ENCODE peak calls at places on chromosomes 5 and 9, in four cellular contexts. One of them, this sample, is unnamed.

GRCh38 chr9:129665008-129665771 is at the start of gene PRRX2:
- DNase-seq in tibial artery: peak
- DNase-seq in fibroblast of pulmonary artery: no peak
- DNase-seq in cardiac fibroblast: no peak
- DNase-seq in this sample: no peak

GRCh38 chr5:115573133-115573532 is 28.6 kb upstream of the FEM1C start:
- DNase-seq in cardiac fibroblast: peak
- DNase-seq in fibroblast of pulmonary artery: peak
- DNase-seq in tibial artery: no peak
- DNase-seq in this sample: no peak

GRCh38 chr5:43428034-43428712 is 16.0 kb upstream of the CCL28 start:
- DNase-seq in cardiac fibroblast: peak
- DNase-seq in tibial artery: no peak
- DNase-seq in fibroblast of pulmonary artery: peak
- DNase-seq in this sample: no peak

GRCh38 chr5:134555223-134555790 is 29.8 kb downstream of the JADE2 start:
- DNase-seq in tibial artery: no peak
- DNase-seq in cardiac fibroblast: no peak
- DNase-seq in fibroblast of pulmonary artery: no peak
- DNase-seq in this sample: no peak

GRCh38 chr5:168779333-168779732 is 200.2 kb upstream of the PANK3 start:
- DNase-seq in fibroblast of pulmonary artery: no peak
- DNase-seq in tibial artery: no peak
- DNase-seq in cardiac fibroblast: no peak
- DNase-seq in this sample: no peak

GRCh38 chr5:77224672-77225355 is 14.3 kb downstream of the PDE8B start:
- DNase-seq in fibroblast of pulmonary artery: peak
- DNase-seq in tibial artery: no peak
- DNase-seq in cardiac fibroblast: peak
- DNase-seq in this sample: no peak

GRCh38 chr5:112097768-112098167 is 321.3 kb downstream of the EPB41L4A start:
- DNase-seq in fibroblast of pulmonary artery: peak
- DNase-seq in tibial artery: no peak
- DNase-seq in cardiac fibroblast: peak
- DNase-seq in this sample: no peak

GRCh38 chr5:15797116-15797515 is 297.1 kb downstream of the FBXL7 start:
- DNase-seq in fibroblast of pulmonary artery: no peak
- DNase-seq in cardiac fibroblast: no peak
- DNase-seq in tibial artery: no peak
- DNase-seq in this sample: no peak

GRCh38 chr9:94110821-94111252 is 26.6 kb downstream of the PTPDC1 start:
- DNase-seq in cardiac fibroblast: peak
- DNase-seq in fibroblast of pulmonary artery: peak
- DNase-seq in tibial artery: no peak
- DNase-seq in this sample: no peak

GRCh38 chr5:7754997-7755596 is 95.8 kb downstream of the CFAP90 start:
- DNase-seq in tibial artery: no peak
- DNase-seq in cardiac fibroblast: peak
- DNase-seq in fibroblast of pulmonary artery: peak
- DNase-seq in this sample: no peak

DNA sequence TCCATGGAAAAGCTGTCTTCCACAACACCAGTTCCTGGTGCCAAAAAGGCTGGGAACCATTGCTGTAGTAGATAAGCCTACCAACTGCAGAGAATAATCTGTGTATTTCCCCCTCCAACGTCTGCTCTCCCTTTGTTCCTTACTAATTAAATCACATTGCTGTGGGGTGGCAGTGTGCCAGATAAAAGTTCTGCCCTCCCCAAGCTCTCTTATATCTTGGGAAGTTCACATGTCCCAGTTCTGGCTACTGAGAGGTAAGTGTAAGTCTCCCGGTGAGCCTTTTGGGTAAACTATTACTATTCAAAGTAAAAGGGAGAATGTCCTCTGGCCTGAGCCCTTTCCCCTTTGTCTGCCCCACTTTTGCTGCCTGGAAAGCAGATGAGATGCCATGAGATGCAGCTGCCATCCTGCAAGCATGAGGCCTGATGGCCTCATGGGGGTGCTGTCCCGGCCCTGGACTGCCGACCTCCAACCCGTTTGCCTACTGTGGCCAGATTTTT is 14.7 kb downstream of the ENC1 start:
- DNase-seq in cardiac fibroblast: peak
- DNase-seq in fibroblast of pulmonary artery: peak
- DNase-seq in tibial artery: no peak
- DNase-seq in this sample: no peak
- TF ChIP-seq CTCF in cardiac fibroblast: peak
- TF ChIP-seq CTCF in fibroblast of pulmonary artery: peak
- TF ChIP-seq CTCF in tibial artery: no peak
- TF ChIP-seq CTCF in this sample: no peak

GRCh38 chr9:82673201-82673600 is 389.7 kb downstream of the RASEF start:
- DNase-seq in cardiac fibroblast: no peak
- DNase-seq in fibroblast of pulmonary artery: no peak
- DNase-seq in tibial artery: no peak
- DNase-seq in this sample: no peak

GRCh38 chr9:82673904-82674303 is 389.0 kb downstream of the RASEF start:
- DNase-seq in fibroblast of pulmonary artery: no peak
- DNase-seq in tibial artery: no peak
- DNase-seq in cardiac fibroblast: no peak
- DNase-seq in this sample: no peak

GRCh38 chr9:82675605-82676004 is 387.3 kb downstream of the RASEF start:
- DNase-seq in tibial artery: no peak
- DNase-seq in fibroblast of pulmonary artery: no peak
- DNase-seq in cardiac fibroblast: no peak
- DNase-seq in this sample: no peak

GRCh38 chr9:82677086-82677485 is 385.9 kb downstream of the RASEF start:
- DNase-seq in fibroblast of pulmonary artery: no peak
- DNase-seq in cardiac fibroblast: no peak
- DNase-seq in tibial artery: no peak
- DNase-seq in this sample: no peak

GRCh38 chr9:82675102-82675501 is 387.8 kb downstream of the RASEF start:
- DNase-seq in cardiac fibroblast: no peak
- DNase-seq in tibial artery: no peak
- DNase-seq in fibroblast of pulmonary artery: no peak
- DNase-seq in this sample: no peak
- TF ChIP-seq CTCF in cardiac fibroblast: no peak
- TF ChIP-seq CTCF in tibial artery: no peak
- TF ChIP-seq CTCF in fibroblast of pulmonary artery: no peak
- TF ChIP-seq CTCF in this sample: no peak

GRCh38 chr5:136039202-136039601 is 10.4 kb downstream of the TGFBI start:
- DNase-seq in cardiac fibroblast: no peak
- DNase-seq in fibroblast of pulmonary artery: no peak
- DNase-seq in tibial artery: no peak
- DNase-seq in this sample: no peak
- TF ChIP-seq CTCF in cardiac fibroblast: peak
- TF ChIP-seq CTCF in fibroblast of pulmonary artery: no peak
- TF ChIP-seq CTCF in tibial artery: no peak
- TF ChIP-seq CTCF in this sample: no peak

GRCh38 chr5:149956685-149957084 is 3.9 kb upstream of the SLC26A2 start:
- DNase-seq in tibial artery: no peak
- DNase-seq in fibroblast of pulmonary artery: no peak
- DNase-seq in cardiac fibroblast: no peak
- DNase-seq in this sample: no peak

GRCh38 chr5:149954798-149955197 is 5.8 kb upstream of the SLC26A2 start:
- DNase-seq in fibroblast of pulmonary artery: no peak
- DNase-seq in tibial artery: no peak
- DNase-seq in cardiac fibroblast: no peak
- DNase-seq in this sample: no peak

GRCh38 chr5:149948988-149949387 is 4.4 kb upstream of the PDE6A start:
- DNase-seq in cardiac fibroblast: no peak
- DNase-seq in fibroblast of pulmonary artery: no peak
- DNase-seq in tibial artery: no peak
- DNase-seq in this sample: no peak

GRCh38 chr5:149946118-149946517 is 1.5 kb upstream of the PDE6A start:
- DNase-seq in tibial artery: no peak
- DNase-seq in cardiac fibroblast: no peak
- DNase-seq in fibroblast of pulmonary artery: no peak
- DNase-seq in this sample: no peak

GRCh38 chr5:149951138-149951749 is 6.7 kb upstream of the PDE6A start:
- DNase-seq in tibial artery: no peak
- DNase-seq in fibroblast of pulmonary artery: no peak
- DNase-seq in cardiac fibroblast: no peak
- DNase-seq in this sample: no peak
- TF ChIP-seq CTCF in tibial artery: no peak
- TF ChIP-seq CTCF in fibroblast of pulmonary artery: peak
- TF ChIP-seq CTCF in cardiac fibroblast: peak
- TF ChIP-seq CTCF in this sample: no peak

GRCh38 chr5:1704676-1705075 is 95.0 kb downstream of the MRPL36 start:
- DNase-seq in cardiac fibroblast: no peak
- DNase-seq in fibroblast of pulmonary artery: no peak
- DNase-seq in tibial artery: no peak
- DNase-seq in this sample: no peak
- TF ChIP-seq CTCF in cardiac fibroblast: no peak
- TF ChIP-seq CTCF in fibroblast of pulmonary artery: no peak
- TF ChIP-seq CTCF in tibial artery: no peak
- TF ChIP-seq CTCF in this sample: no peak

GRCh38 chr5:149471406-149472183 is 79.6 kb downstream of the CSNK1A1 start:
- DNase-seq in tibial artery: no peak
- DNase-seq in cardiac fibroblast: peak
- DNase-seq in fibroblast of pulmonary artery: peak
- DNase-seq in this sample: peak

GRCh38 chr5:149475777-149476176 is 75.5 kb downstream of the CSNK1A1 start:
- DNase-seq in cardiac fibroblast: no peak
- DNase-seq in tibial artery: no peak
- DNase-seq in fibroblast of pulmonary artery: no peak
- DNase-seq in this sample: no peak

GRCh38 chr5:149472399-149472798 is 78.8 kb downstream of the CSNK1A1 start:
- DNase-seq in fibroblast of pulmonary artery: no peak
- DNase-seq in tibial artery: no peak
- DNase-seq in cardiac fibroblast: no peak
- DNase-seq in this sample: no peak

GRCh38 chr5:149473441-149473840 is 77.8 kb downstream of the CSNK1A1 start:
- DNase-seq in cardiac fibroblast: no peak
- DNase-seq in fibroblast of pulmonary artery: no peak
- DNase-seq in tibial artery: no peak
- DNase-seq in this sample: no peak

GRCh38 chr5:149474198-149474597 is 77.0 kb downstream of the CSNK1A1 start:
- DNase-seq in fibroblast of pulmonary artery: no peak
- DNase-seq in tibial artery: no peak
- DNase-seq in cardiac fibroblast: no peak
- DNase-seq in this sample: no peak
- TF ChIP-seq CTCF in fibroblast of pulmonary artery: no peak
- TF ChIP-seq CTCF in tibial artery: no peak
- TF ChIP-seq CTCF in cardiac fibroblast: no peak
- TF ChIP-seq CTCF in this sample: no peak

GRCh38 chr5:141374627-141375026 is 936 bp downstream of the PCDHGA6 start:
- DNase-seq in fibroblast of pulmonary artery: no peak
- DNase-seq in cardiac fibroblast: no peak
- DNase-seq in tibial artery: no peak
- DNase-seq in this sample: no peak

GRCh38 chr5:141371572-141372475 is 1.8 kb downstream of the PCDHGB3 start:
- DNase-seq in cardiac fibroblast: no peak
- DNase-seq in tibial artery: no peak
- DNase-seq in fibroblast of pulmonary artery: no peak
- DNase-seq in this sample: no peak

GRCh38 chr5:141369994-141370848 is at the start of gene PCDHGB3:
- DNase-seq in cardiac fibroblast: peak
- DNase-seq in tibial artery: peak
- DNase-seq in fibroblast of pulmonary artery: peak
- DNase-seq in this sample: no peak

DNA sequence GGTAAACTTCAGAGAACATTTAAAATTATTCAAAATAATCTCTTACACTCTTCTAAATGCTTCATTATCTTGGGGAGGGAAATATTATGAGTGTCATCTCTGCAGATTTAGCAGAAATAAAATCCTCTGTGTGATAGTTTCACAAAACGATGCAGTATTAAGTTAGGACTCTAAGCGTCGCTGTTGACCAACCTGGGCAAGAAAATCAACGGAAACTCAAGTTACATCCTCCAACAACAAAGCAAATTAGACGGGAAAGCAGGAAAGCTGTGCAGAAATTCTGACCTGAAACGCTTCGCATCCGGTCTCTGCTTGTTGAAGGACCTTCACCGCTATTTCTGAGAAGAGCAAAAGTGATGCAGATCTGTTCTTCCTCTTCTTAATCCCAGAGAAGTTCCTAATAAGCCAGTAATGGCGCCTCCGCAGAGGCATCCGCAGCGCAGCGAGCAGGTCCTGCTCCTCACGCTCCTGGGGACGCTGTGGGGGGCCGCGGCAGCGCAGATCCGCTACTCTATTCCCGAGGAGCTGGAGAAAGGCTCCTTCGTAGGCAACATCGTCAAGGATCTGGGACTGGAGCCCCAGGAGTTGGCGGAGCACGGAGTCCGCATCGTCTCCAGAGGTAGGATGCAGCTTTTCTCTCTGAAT is at the start of gene PCDHGA6:
- DNase-seq in tibial artery: no peak
- DNase-seq in fibroblast of pulmonary artery: peak
- DNase-seq in cardiac fibroblast: peak
- DNase-seq in this sample: no peak
- TF ChIP-seq CTCF in tibial artery: no peak
- TF ChIP-seq CTCF in fibroblast of pulmonary artery: peak
- TF ChIP-seq CTCF in cardiac fibroblast: peak
- TF ChIP-seq CTCF in this sample: no peak